ENCODE peak calls at places on chromosomes 4 and X, in ten cellular contexts. Z is fibroblast of pulmonary artery; O is nephron progenitor cell; N is MCF 10A; L is progenitor cell of endocrine pancreas; P is CD4-positive, alpha-beta T cell; G is left ventricle myocardium inferior; D is lower leg skin; M is suprapubic skin; F is Calu3. Q is an unnamed sample.

GRCh38 chr4:105840426-105841174 is 54.7 kb upstream of the NPNT start:
- DNase-seq in Z (no peak), O (no peak), N (no peak), L (no peak), P (no peak), G (no peak), D (no peak), M (no peak), F (no peak), Q (no peak)

GRCh38 chrX:40646489-40647306 is 663 bp downstream of the CXorf38 start:
- DNase-seq in Z (peak), O (peak), N (no peak), L (no peak), P (peak), G (peak), D (peak), M (peak), F (peak), Q (no peak)

GRCh38 chrX:154445776-154446175 is 1.8 kb downstream of the FAM50A start:
- DNase-seq in Z (no peak), O (no peak), N (no peak), L (no peak), P (no peak), G (no peak), D (no peak), M (no peak), F (no peak), Q (no peak)

GRCh38 chr4:54958236-54958635 is 167.2 kb downstream of the KDR start:
- DNase-seq in Z (no peak), O (no peak), N (no peak), L (no peak), P (no peak), G (no peak), D (no peak), M (no peak), F (no peak), Q (no peak)

GRCh38 chr4:41656572-41657301 is 91.8 kb downstream of the PHOX2B start:
- DNase-seq in Z (no peak), O (no peak), N (no peak), L (no peak), P (no peak), G (peak), D (no peak), M (no peak), F (no peak), Q (no peak)

GRCh38 chr4:118889313-118889694 is 650 bp downstream of the SYNPO2 start:
- DNase-seq in Z (no peak), O (no peak), N (no peak), L (no peak), P (no peak), G (no peak), D (no peak), M (no peak), F (no peak), Q (no peak)

GRCh38 chr4:2591189-2591588 is 54.7 kb downstream of the FAM193A start:
- DNase-seq in Z (peak), O (no peak), N (no peak), L (no peak), P (no peak), G (no peak), D (no peak), M (no peak), F (no peak), Q (no peak)

GRCh38 chrX:39459204-39459603 is 638.6 kb downstream of the BCOR start:
- DNase-seq in Z (no peak), O (no peak), N (no peak), L (no peak), P (no peak), G (no peak), D (no peak), M (no peak), F (no peak), Q (no peak)

GRCh38 chrX:73979551-73980131 is 324.3 kb upstream of the ZCCHC13 start:
- DNase-seq in Z (no peak), O (no peak), N (no peak), L (no peak), P (no peak), G (no peak), D (no peak), M (no peak), F (no peak), Q (no peak)

GRCh38 chr4:70651864-70652506 is 14.3 kb downstream of the JCHAIN start:
- DNase-seq in Z (peak), O (no peak), N (peak), L (no peak), P (no peak), G (no peak), D (no peak), M (no peak), F (no peak), Q (no peak)

GRCh38 chrX:38374431-38374830 is 22.0 kb downstream of the OTC start:
- DNase-seq in Z (no peak), O (no peak), N (no peak), L (no peak), P (no peak), G (no peak), D (no peak), M (no peak), F (no peak), Q (no peak)

GRCh38 chr4:110953898-110954297 is 331.0 kb upstream of the PITX2 start:
- DNase-seq in Z (no peak), O (no peak), N (no peak), L (no peak), P (no peak), G (no peak), D (no peak), M (no peak), F (no peak), Q (no peak)

GRCh38 chr4:3805026-3805425 is 38.8 kb downstream of the ADRA2C start:
- DNase-seq in Z (no peak), O (no peak), N (no peak), L (no peak), P (no peak), G (no peak), D (no peak), M (no peak), F (no peak), Q (no peak)

GRCh38 chr4:7457201-7458065 is 22.7 kb upstream of the PSAPL1 start:
- DNase-seq in Z (no peak), O (no peak), N (no peak), L (no peak), P (no peak), G (no peak), D (no peak), M (no peak), F (no peak), Q (no peak)

GRCh38 chr4:109629775-109630174 is 69.7 kb downstream of the MCUB start:
- DNase-seq in Z (no peak), O (no peak), N (no peak), L (no peak), P (no peak), G (no peak), D (no peak), M (no peak), F (no peak), Q (no peak)

GRCh38 chr4:136939781-136940180 is 592.5 kb downstream of the PCDH18 start:
- DNase-seq in Z (no peak), O (no peak), N (no peak), L (no peak), P (no peak), G (no peak), D (no peak), M (no peak), F (no peak), Q (no peak)

GRCh38 chr4:17111959-17112659 is 213.7 kb upstream of the LDB2 start:
- DNase-seq in Z (peak), O (peak), N (peak), L (no peak), P (no peak), G (no peak), D (no peak), M (no peak), F (peak), Q (no peak)

GRCh38 chr4:87882321-87882720 is 49.6 kb downstream of the MEPE start:
- DNase-seq in Z (peak), O (no peak), N (peak), L (no peak), P (no peak), G (no peak), D (no peak), M (no peak), F (no peak), Q (no peak)

GRCh38 chr4:2049381-2049780 is 9.7 kb upstream of the NAT8L start:
- DNase-seq in Z (no peak), O (no peak), N (no peak), L (no peak), P (no peak), G (no peak), D (peak), M (peak), F (no peak), Q (no peak)

GRCh38 chr4:99848576-99848975 is 31.9 kb downstream of the DAPP1 start:
- DNase-seq in Z (no peak), O (no peak), N (no peak), L (no peak), P (no peak), G (no peak), D (no peak), M (no peak), F (no peak), Q (no peak)

GRCh38 chr4:112358952-112359749 is 62.0 kb downstream of the ALPK1 start:
- DNase-seq in Z (no peak), O (no peak), N (no peak), L (no peak), P (no peak), G (no peak), D (no peak), M (no peak), F (no peak), Q (no peak)

GRCh38 chrX:123173833-123174232 is 10.2 kb upstream of the GRIA3 start:
- DNase-seq in Z (no peak), O (no peak), N (peak), L (no peak), P (no peak), G (no peak), D (no peak), M (no peak), F (no peak), Q (no peak)
- TF ChIP-seq CTCF in Z (peak), O (peak), N (no peak), L (peak), P (no peak), G (no peak), D (no peak), M (no peak), F (no peak), Q (no peak)

GRCh38 chr4:174283507-174284180 is at the start of the genes CEP44 and FBXO8:
- DNase-seq in Z (peak), O (peak), N (peak), L (peak), P (peak), G (peak), D (peak), M (peak), F (peak), Q (peak)
- TF ChIP-seq CTCF in Z (no peak), O (no peak), N (no peak), L (no peak), P (no peak), G (peak), D (no peak), M (no peak), F (no peak), Q (no peak)

GRCh38 chrX:111244238-111244750 is 26.0 kb downstream of the CAPN6 start:
- DNase-seq in Z (peak), O (no peak), N (peak), L (no peak), P (no peak), G (no peak), D (no peak), M (no peak), F (no peak), Q (no peak)
- TF ChIP-seq CTCF in Z (peak), O (peak), N (peak), L (peak), P (no peak), G (peak), D (no peak), M (peak), F (no peak), Q (peak)

DNA sequence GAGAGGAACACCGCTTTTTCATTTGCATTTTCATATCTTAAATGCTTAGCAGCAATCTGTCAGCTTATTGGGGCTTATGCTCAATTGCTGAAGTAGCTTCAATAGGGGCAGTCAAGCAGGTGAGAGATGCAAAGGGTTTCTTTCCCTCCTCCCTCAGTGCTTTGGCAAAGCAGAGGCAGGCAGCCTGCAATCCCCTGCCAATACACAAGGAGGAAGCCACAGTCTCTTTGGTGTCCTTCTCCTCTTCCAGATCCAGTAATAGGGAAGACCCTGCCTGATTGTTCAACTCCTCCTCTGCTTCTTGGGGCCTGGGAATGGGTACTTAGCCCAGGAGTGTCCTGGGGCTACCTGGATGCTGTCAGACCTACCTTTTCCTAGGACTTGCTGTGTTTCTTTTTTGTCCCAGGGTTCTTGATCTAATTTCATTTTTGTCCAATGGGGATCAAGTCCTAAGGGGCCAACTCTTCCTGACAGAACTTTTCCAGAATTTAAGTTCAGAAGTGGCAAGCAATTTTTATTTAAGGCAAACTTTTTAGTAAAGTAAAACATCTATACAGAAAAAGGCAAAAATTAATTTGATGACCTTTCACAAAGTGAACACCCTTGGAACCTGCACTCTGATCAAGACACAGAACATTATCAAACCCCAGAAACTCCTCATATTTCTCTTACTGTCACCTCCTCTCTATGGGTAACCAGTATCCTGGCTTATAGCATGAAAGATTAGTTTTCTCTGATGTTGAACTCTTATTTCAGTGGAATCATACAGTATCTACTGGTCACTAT is 260.3 kb downstream of the PPP3CA start:
- DNase-seq in Z (no peak), O (no peak), N (peak), L (no peak), P (no peak), G (no peak), D (no peak), M (no peak), F (no peak), Q (no peak)
- TF ChIP-seq CTCF in Z (peak), O (no peak), N (peak), L (peak), P (no peak), G (no peak), D (no peak), M (no peak), F (no peak), Q (no peak)

DNA sequence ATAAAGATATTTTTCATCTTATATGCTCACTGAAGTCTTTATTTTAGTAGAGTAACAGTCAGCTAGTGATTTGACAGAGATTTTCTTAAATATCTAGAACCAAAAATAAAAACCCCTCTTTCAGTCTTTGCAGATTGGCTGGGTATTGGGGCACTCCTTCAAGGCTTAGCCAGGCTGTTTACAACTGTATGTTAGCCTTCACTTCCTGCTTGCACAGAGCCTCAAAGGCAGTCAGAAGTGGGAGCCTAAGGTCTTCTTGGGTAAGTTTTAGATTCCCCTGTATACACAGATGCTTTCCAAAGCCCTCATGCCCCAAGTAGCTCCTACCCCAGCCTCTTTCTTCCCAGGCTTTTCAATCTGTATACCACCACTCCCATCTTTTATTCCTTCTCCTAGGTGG is 136.1 kb upstream of the STIM2 start:
- DNase-seq in Z (no peak), O (no peak), N (no peak), L (no peak), P (no peak), G (no peak), D (no peak), M (no peak), F (no peak), Q (no peak)
- TF ChIP-seq CTCF in Z (no peak), O (no peak), N (no peak), L (no peak), P (no peak), G (no peak), D (no peak), M (no peak), F (no peak), Q (no peak)

GRCh38 chrX:149630681-149631292 is 805 bp downstream of the TMEM185A start:
- DNase-seq in Z (peak), O (no peak), N (peak), L (no peak), P (no peak), G (no peak), D (no peak), M (no peak), F (peak), Q (no peak)
- TF ChIP-seq CTCF in Z (peak), O (no peak), N (no peak), L (peak), P (no peak), G (peak), D (no peak), M (no peak), F (no peak), Q (no peak)

GRCh38 chr4:27176400-27176799 is 315.8 kb downstream of the STIM2 start:
- DNase-seq in Z (peak), O (peak), N (peak), L (no peak), P (no peak), G (no peak), D (no peak), M (no peak), F (peak), Q (no peak)
- TF ChIP-seq CTCF in Z (peak), O (peak), N (peak), L (peak), P (no peak), G (peak), D (no peak), M (no peak), F (no peak), Q (no peak)

DNA sequence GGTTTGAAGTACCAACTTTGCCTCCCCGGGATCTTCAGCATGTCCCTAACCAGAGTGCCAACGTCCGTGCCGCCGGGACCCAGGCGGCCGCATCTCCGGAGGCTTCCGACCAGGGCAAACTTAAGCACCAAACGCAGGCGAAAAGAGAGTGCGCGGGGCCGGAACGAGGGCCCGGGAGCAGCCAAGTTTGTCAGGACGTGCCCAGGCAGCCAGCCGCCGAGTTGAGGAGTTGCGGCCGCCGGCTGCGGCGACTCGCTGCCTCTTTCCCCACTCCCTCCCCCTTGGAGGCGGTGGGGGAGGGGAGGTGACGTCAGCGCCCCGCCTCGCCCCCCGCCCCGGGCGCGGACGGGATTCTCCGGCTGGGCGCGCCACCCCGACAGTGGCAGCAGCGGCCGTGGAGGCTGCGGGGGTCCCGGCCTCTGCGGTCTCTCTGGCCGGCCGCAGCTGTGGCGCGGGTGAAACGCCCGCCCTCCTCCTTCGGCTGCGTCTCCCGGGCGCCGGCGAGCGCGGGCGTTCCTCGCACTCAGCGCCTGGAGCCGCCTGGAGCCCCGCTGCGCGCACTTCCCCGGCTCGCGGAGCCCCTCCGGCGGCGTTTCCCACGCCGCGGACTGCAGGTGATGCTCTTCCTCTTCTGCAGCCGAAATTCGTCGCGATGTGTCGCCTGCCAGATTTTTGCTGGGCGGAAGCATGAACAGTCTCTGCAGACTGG is 2.9 kb upstream of the FAT1 start:
- DNase-seq in Z (peak), O (peak), N (peak), L (peak), P (no peak), G (peak), D (peak), M (no peak), F (peak), Q (peak)
- TF ChIP-seq CTCF in Z (no peak), O (no peak), N (no peak), L (peak), P (no peak), G (no peak), D (no peak), M (no peak), F (no peak), Q (no peak)

DNA sequence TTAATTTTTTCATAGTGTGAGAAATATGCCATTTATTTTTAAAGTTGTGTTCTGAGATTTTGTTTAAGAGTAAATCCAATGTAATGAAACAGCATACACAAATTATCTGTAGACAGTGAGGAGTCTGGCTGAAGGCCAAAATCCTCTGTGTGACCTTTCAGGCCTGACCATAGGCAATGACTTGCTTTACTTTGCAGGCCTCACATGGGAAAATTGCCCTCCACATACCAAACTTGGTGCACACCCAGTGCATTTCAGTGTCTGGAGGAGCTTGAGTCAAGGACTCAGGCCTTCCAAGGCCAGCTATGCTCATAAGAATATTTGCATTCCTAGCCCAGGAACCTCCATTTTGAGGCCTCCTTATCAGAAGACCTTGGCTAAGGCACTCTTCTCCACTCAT is 430.1 kb downstream of the GABRG1 start:
- DNase-seq in Z (peak), O (no peak), N (peak), L (no peak), P (no peak), G (no peak), D (no peak), M (no peak), F (peak), Q (no peak)
- TF ChIP-seq CTCF in Z (no peak), O (no peak), N (no peak), L (no peak), P (no peak), G (no peak), D (no peak), M (no peak), F (no peak), Q (no peak)

DNA sequence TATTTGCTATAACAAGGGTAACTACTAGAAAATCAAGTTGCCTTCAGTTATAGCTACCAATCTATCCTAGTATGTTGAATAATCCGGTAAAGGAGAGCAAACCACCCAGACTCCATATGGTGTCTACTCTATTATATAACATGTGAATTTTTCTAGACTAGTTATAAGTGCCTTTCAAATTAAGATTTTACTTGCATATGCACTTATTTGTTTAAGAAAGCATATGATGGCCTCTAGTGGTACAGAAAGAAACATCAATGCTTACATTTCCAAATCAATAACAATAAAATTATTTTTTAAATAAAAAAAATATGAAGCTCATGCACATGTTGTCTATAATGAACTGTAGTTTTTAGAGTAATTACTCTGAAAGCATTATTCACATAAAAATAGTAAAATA is 1516.4 kb upstream of the PABPC4L start:
- DNase-seq in Z (peak), O (no peak), N (peak), L (no peak), P (no peak), G (no peak), D (no peak), M (no peak), F (no peak), Q (no peak)
- TF ChIP-seq CTCF in Z (peak), O (no peak), N (no peak), L (no peak), P (no peak), G (peak), D (no peak), M (no peak), F (no peak), Q (no peak)

Q was measured in mesothelial cell of epicardium.